ENCODE peak calls at places on chromosomes 3 and 15, in six cellular contexts. G, N, W, C, H and O are unnamed samples.

GRCh38 chr15:64975390-64975789 is 14.3 kb downstream of the SPG21 start:
- DNase-seq in G (no peak), N (no peak), W (peak; percentile 31), C (peak; percentile 61), H (no peak), O (no peak)

GRCh38 chr15:36933239-36933990 is 166.9 kb downstream of the MEIS2 start:
- DNase-seq in G (no peak), N (no peak), W (no peak), C (no peak), H (no peak), O (no peak)

GRCh38 chr3:157532529-157533297 is 29.5 kb upstream of the VEPH1 start:
- DNase-seq in G (peak; percentile 87), N (peak; percentile 87), W (peak; percentile 88), C (peak; percentile 81), H (peak; percentile 96), O (peak; percentile 66)

GRCh38 chr3:69012836-69013255 is 638 bp downstream of the EOGT start:
- DNase-seq in G (no peak), N (peak; percentile 71), W (peak; percentile 50), C (no peak), H (peak; percentile 66), O (peak; percentile 59)

GRCh38 chr3:193509103-193509965 is 45.4 kb downstream of the ATP13A4 start:
- DNase-seq in G (no peak), N (no peak), W (peak; percentile 1), C (no peak), H (no peak), O (no peak)

GRCh38 chr15:74400313-74400850 is 32.9 kb upstream of the CYP11A1 start:
- DNase-seq in G (no peak), N (no peak), W (peak; percentile 50), C (no peak), H (no peak), O (no peak)

GRCh38 chr15:68499620-68500312 is 67.8 kb upstream of the ITGA11 start:
- DNase-seq in G (no peak), N (no peak), W (peak; percentile 37), C (no peak), H (no peak), O (no peak)

GRCh38 chr15:80070840-80071239 is 11.4 kb downstream of the ZFAND6 start:
- DNase-seq in G (peak; percentile 62), N (no peak), W (peak; percentile 25), C (no peak), H (peak; percentile 61), O (no peak)

GRCh38 chr15:80572337-80572736 is 122.8 kb upstream of the ABHD17C start:
- DNase-seq in G (no peak), N (no peak), W (no peak), C (no peak), H (no peak), O (no peak)

GRCh38 chr15:76429661-76430060 is 93.1 kb downstream of the ISL2 start:
- DNase-seq in G (no peak), N (no peak), W (no peak), C (no peak), H (no peak), O (no peak)

GRCh38 chr15:70533931-70534742 is 229.2 kb downstream of the UACA start:
- DNase-seq in G (peak; percentile 63), N (no peak), W (peak; percentile 35), C (peak; percentile 18), H (no peak), O (no peak)

GRCh38 chr3:149572796-149573414 is 84.9 kb downstream of the WWTR1 start:
- DNase-seq in G (no peak), N (no peak), W (peak; percentile 88), C (no peak), H (peak; percentile 60), O (no peak)

GRCh38 chr15:64695571-64695992 is 79.8 kb downstream of the RBPMS2 start:
- DNase-seq in G (no peak), N (no peak), W (no peak), C (no peak), H (no peak), O (peak; percentile 33)

GRCh38 chr15:65066001-65066634 is 1.7 kb downstream of the RASL12 start:
- DNase-seq in G (peak; percentile 42), N (no peak), W (peak; percentile 52), C (no peak), H (no peak), O (no peak)

GRCh38 chr15:90911906-90912769 is 9.0 kb downstream of the MAN2A2 start:
- DNase-seq in G (no peak), N (no peak), W (no peak), C (no peak), H (no peak), O (no peak)

GRCh38 chr3:120640231-120640630 is 41.8 kb downstream of the HGD start:
- DNase-seq in G (no peak), N (no peak), W (no peak), C (no peak), H (no peak), O (no peak)

GRCh38 chr3:64216706-64217105 is 8.6 kb downstream of the PRICKLE2 start:
- DNase-seq in G (no peak), N (peak; percentile 23), W (peak; percentile 71), C (no peak), H (peak; percentile 61), O (no peak)

GRCh38 chr15:33283603-33284002 is 27.2 kb upstream of the RYR3 start:
- DNase-seq in G (no peak), N (no peak), W (no peak), C (no peak), H (no peak), O (no peak)

GRCh38 chr15:91872356-91873132 is 19.0 kb downstream of the SLCO3A1 start:
- DNase-seq in G (no peak), N (no peak), W (no peak), C (no peak), H (no peak), O (no peak)

GRCh38 chr15:66875588-66876422 is 173.8 kb downstream of the SMAD6 start:
- DNase-seq in G (no peak), N (no peak), W (no peak), C (no peak), H (no peak), O (no peak)

GRCh38 chr3:134426660-134427181 is 52.5 kb upstream of the AMOTL2 start:
- DNase-seq in G (no peak), N (no peak), W (peak; percentile 94), C (peak; percentile 77), H (peak; percentile 50), O (no peak)

GRCh38 chr3:189361103-189361835 is 189.5 kb downstream of the TPRG1 start:
- DNase-seq in G (no peak), N (no peak), W (peak; percentile 54), C (no peak), H (no peak), O (no peak)

GRCh38 chr3:40504636-40505430 is 1.0 kb upstream of the ZNF620 start:
- DNase-seq in G (peak; percentile 19), N (peak; percentile 43), W (peak; percentile 93), C (peak; percentile 98), H (peak; percentile 96), O (no peak)

GRCh38 chr3:51814034-51814433 is 35.0 kb upstream of the IQCF6 start:
- DNase-seq in G (no peak), N (no peak), W (no peak), C (no peak), H (no peak), O (no peak)

GRCh38 chr3:51815614-51816013 is 36.6 kb upstream of the IQCF6 start:
- DNase-seq in G (no peak), N (no peak), W (no peak), C (no peak), H (no peak), O (no peak)

GRCh38 chr3:51817375-51817774 is 38.3 kb upstream of the IQCF6 start:
- DNase-seq in G (no peak), N (no peak), W (no peak), C (no peak), H (no peak), O (no peak)

GRCh38 chr3:51819151-51819550 is 40.1 kb upstream of the IQCF6 start:
- DNase-seq in G (no peak), N (no peak), W (no peak), C (no peak), H (no peak), O (no peak)

DNA sequence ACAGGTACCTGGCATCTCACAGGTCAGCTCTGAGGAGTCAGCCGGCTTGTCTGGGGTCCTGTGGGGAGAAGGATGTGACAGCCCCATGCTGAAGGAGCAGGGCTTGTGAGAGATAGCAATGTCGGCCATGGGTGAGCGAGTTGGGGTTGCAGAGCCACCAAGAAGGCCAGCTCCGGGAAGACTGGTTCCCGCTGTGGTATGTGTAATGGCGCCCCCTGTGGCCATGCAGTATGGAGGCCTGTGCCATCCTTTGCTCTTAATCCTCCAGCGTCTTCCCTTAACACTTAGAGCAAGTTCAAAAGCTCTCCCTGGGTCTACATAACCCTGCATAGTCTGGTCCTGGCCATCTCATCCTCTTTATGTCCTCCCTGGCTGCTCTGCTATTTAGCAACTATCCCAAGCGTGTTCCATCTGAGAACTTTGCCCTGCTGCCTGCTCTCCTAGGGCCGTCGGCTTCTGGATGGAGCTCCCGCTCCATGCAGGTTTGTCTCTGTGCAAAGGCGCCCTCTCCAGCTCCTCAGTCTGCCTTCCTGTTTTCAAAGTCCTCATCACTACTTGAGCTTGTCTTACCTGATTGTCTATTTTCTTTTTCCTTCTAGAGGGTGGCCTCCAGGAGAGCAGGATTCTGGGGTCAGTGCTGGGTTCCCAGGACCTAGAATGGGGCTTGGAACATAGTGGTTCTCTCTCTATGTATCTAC is 40.8 kb upstream of the IQCF6 start:
- DNase-seq in G (peak; percentile 10), N (no peak), W (no peak), C (no peak), H (no peak), O (peak; percentile 35)
- TF ChIP-seq CTCF in G (peak; percentile 47), N (no peak), W (no peak), C (peak; percentile 10), H (peak; percentile 14), O (peak; percentile 51)

GRCh38 chr15:99508807-99509311 is 56.9 kb upstream of the MEF2A start:
- DNase-seq in G (no peak), N (no peak), W (no peak), C (no peak), H (no peak), O (peak; percentile 30)
- H3K4me3 ChIP-seq in G (no peak overlapping the region), N (no peak overlapping the region), W (no peak overlapping the region), C (no peak overlapping the region), H (no peak overlapping the region), O (no peak overlapping the region)

DNA sequence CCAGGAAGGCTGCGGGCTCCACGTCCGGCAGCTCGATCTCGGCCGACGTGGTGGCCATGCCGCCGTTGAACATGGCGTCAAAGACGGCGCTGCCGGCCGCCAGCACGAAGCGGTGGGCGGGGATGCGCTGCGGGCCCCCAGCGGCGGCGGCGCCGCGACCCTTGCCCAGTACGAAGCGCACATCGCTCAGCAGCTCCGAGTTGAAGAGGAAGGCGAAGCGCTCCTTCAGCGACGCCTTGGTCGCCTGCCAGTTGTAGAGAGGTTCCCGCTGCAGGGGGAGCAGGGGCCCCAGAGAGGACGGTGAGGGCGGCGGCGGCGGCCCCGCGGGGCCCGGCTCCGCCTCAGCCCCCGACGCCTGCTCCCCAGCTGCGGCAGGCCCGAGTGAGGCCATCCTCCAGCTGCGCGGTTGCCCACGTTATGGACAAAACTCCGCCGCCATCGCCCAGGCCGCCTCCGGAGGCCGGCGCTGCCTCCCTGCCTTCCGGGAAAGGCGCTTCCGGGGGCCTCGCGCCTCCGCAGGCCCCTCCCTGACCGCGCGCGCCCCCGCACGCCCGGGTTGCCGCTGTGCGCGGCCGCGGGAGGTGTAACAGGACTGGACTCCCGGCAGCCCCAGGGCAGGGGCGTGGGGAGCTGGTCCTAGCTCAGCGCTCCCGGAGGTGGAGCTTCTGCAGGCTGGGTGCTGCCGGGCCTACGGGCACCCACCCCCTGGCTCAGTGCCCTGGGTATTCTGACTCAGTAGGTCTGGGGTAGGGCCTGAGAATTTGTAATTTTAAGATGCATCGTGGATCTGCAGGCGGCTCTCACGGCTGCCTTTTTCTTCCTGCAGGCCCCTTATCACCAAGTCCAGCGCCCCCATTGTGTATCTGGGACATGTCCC is at the start of gene BTBD1:
- DNase-seq in G (peak; percentile 90), N (peak; percentile 97), W (peak; percentile 98), C (peak; percentile 89), H (peak; percentile 98), O (peak; percentile 96)
- TF ChIP-seq CTCF in G (peak; percentile 8), N (peak; percentile 19), W (no peak), C (no peak), H (no peak), O (no peak)

GRCh38 chr15:78810003-78810376 is 1.3 kb downstream of the ADAMTS7 start:
- DNase-seq in G (no peak), N (no peak), W (peak; percentile 3), C (no peak), H (no peak), O (no peak)
- H3K4me3 ChIP-seq in G (peak overlapping the region; percentile 47), N (peak overlapping the region; percentile 96), W (peak overlapping the region; percentile 59), C (peak overlapping the region; percentile 67), H (peak overlapping the region; percentile 54), O (no peak overlapping the region)